ENCODE peak calls at places on chromosomes 11 and 22, in seven cellular contexts. S, Q, D, A, U, L and C are unnamed samples.

GRCh38 chr22:22357024-22357868 is 112.7 kb downstream of the VPREB1 start:
- DNase-seq in S (peak; percentile 71), U (peak; percentile 93), A (peak; percentile 23), Q (peak; percentile 43), L (peak; percentile 20), D (peak; percentile 53), C (no peak)

GRCh38 chr22:49901457-49901856 is 16.8 kb downstream of the ALG12 start:
- DNase-seq in D (no peak), L (no peak), S (no peak), U (no peak), Q (no peak), A (no peak), C (no peak)

GRCh38 chr11:43419460-43419859 is 60.7 kb downstream of the TTC17 start:
- DNase-seq in A (peak; percentile 14), U (peak; percentile 17), L (no peak), S (no peak), Q (peak; percentile 53), D (peak; percentile 7), C (no peak)

GRCh38 chr11:66862559-66863037 is 5.7 kb downstream of the LRFN4 start:
- DNase-seq in U (no peak), Q (no peak), L (no peak), D (no peak), A (no peak), S (peak; percentile 20), C (no peak)

GRCh38 chr11:68963779-68964178 is 17.0 kb downstream of the MRGPRD start:
- DNase-seq in S (no peak), U (peak; percentile 37), A (no peak), D (no peak), Q (peak; percentile 19), L (peak; percentile 8), C (no peak)

GRCh38 chr22:37634505-37635002 is 4.9 kb upstream of the SH3BP1 start:
- DNase-seq in U (no peak), S (no peak), L (no peak), A (no peak), Q (no peak), D (no peak), C (no peak)

GRCh38 chr11:72579816-72580647 is 94.2 kb downstream of the PDE2A start:
- DNase-seq in U (no peak), D (no peak), Q (no peak), L (no peak), S (no peak), A (no peak), C (no peak)

GRCh38 chr11:96219981-96220623 is 122.9 kb downstream of the MAML2 start:
- DNase-seq in U (no peak), S (peak; percentile 40), Q (peak; percentile 62), A (no peak), L (no peak), D (no peak), C (no peak)

GRCh38 chr22:32804823-32805585 is 3.5 kb downstream of the TIMP3 start:
- DNase-seq in U (no peak), D (no peak), A (peak; percentile 25), S (no peak), L (no peak), Q (no peak), C (no peak)

GRCh38 chr22:31278643-31279326 is 13.5 kb downstream of the PIK3IP1 start:
- DNase-seq in A (no peak), U (no peak), L (no peak), S (no peak), D (no peak), Q (no peak), C (no peak)

GRCh38 chr11:86069408-86070086 is 663 bp upstream of the PICALM start:
- DNase-seq in A (peak; percentile 99), Q (peak; percentile 97), D (no peak), S (peak; percentile 59), U (peak; percentile 52), L (peak; percentile 23), C (no peak)

GRCh38 chr11:959608-960007 is 33.9 kb downstream of the AP2A2 start:
- DNase-seq in U (no peak), S (no peak), Q (no peak), L (no peak), D (no peak), A (no peak), C (no peak)

GRCh38 chr11:17752144-17752543 is 17.6 kb downstream of the KCNC1 start:
- DNase-seq in Q (no peak), U (no peak), S (peak; percentile 11), D (no peak), A (no peak), L (no peak), C (no peak)

GRCh38 chr11:68025047-68025446 is 5.4 kb upstream of the NDUFS8 start:
- DNase-seq in A (no peak), L (no peak), D (no peak), U (no peak), S (no peak), Q (no peak), C (no peak)

GRCh38 chr11:419248-420005 is 4.6 kb upstream of the SIGIRR start:
- DNase-seq in L (no peak), D (no peak), S (peak; percentile 22), A (no peak), Q (no peak), U (no peak), C (no peak)

GRCh38 chr22:32680895-32681294 is 120.6 kb upstream of the TIMP3 start:
- DNase-seq in D (no peak), Q (no peak), U (no peak), S (no peak), L (no peak), A (no peak), C (no peak)

GRCh38 chr11:43399983-43400630 is 41.4 kb downstream of the TTC17 start:
- DNase-seq in Q (peak; percentile 55), L (no peak), A (peak; percentile 7), S (no peak), D (no peak), U (no peak), C (no peak)

GRCh38 chr11:70468256-70469230 is 70.2 kb downstream of the CTTN start:
- DNase-seq in A (no peak), U (no peak), L (no peak), S (no peak), D (no peak), Q (no peak), C (peak; percentile 76)

GRCh38 chr22:31083923-31084810 is 3.0 kb downstream of the SMTN start:
- DNase-seq in D (no peak), A (no peak), S (peak; percentile 31), L (no peak), Q (no peak), U (no peak), C (no peak)

GRCh38 chr22:17974087-17974486 is 50.3 kb downstream of the MICAL3 start:
- DNase-seq in A (no peak), Q (no peak), U (no peak), S (no peak), D (no peak), L (no peak), C (no peak)

GRCh38 chr11:122691751-122692150 is 36.2 kb downstream of the UBASH3B start:
- DNase-seq in A (no peak), S (no peak), L (no peak), U (no peak), Q (no peak), D (no peak), C (no peak)

GRCh38 chr11:71489311-71490043 is 36.5 kb downstream of the NADSYN1 start:
- DNase-seq in D (no peak), U (peak; percentile 87), L (no peak), S (no peak), Q (peak; percentile 82), A (peak; percentile 31), C (peak; percentile 80)

GRCh38 chr22:39662677-39663034 is 92.1 kb downstream of the CACNA1I start:
- DNase-seq in D (no peak), S (no peak), Q (no peak), U (no peak), L (no peak), A (no peak), C (no peak)

GRCh38 chr22:46561435-46561905 is 24.1 kb upstream of the CELSR1 start:
- DNase-seq in Q (peak; percentile 23), L (no peak), A (peak; percentile 14), D (peak; percentile 87), U (peak; percentile 85), S (no peak), C (no peak)

GRCh38 chr11:74877132-74877531 is 71.8 kb downstream of the XRRA1 start:
- DNase-seq in U (no peak), Q (peak; percentile 12), S (no peak), L (no peak), A (no peak), D (no peak), C (no peak)
- TF ChIP-seq CTCF in U (no peak), Q (peak; percentile 33), S (no peak), L (peak; percentile 20), A (peak; percentile 45), D (peak; percentile 28), C (peak; percentile 53)

GRCh38 chr11:91800208-91800914 is 424.3 kb upstream of the FAT3 start:
- DNase-seq in L (no peak), D (no peak), Q (no peak), A (no peak), U (no peak), S (peak; percentile 31), C (no peak)

GRCh38 chr11:91802475-91802874 is 422.1 kb upstream of the FAT3 start:
- DNase-seq in L (no peak), D (no peak), S (no peak), A (no peak), Q (no peak), U (no peak), C (no peak)

GRCh38 chr11:91804057-91804456 is 420.6 kb upstream of the FAT3 start:
- DNase-seq in Q (no peak), L (no peak), D (no peak), U (no peak), A (peak; percentile 64), S (no peak), C (no peak)

GRCh38 chr11:91805293-91805692 is 419.3 kb upstream of the FAT3 start:
- DNase-seq in Q (no peak), A (peak; percentile 19), D (no peak), S (no peak), U (no peak), L (no peak), C (no peak)
- TF ChIP-seq CTCF in Q (no peak), A (no peak), D (no peak), S (no peak), U (no peak), L (no peak), C (no peak)

GRCh38 chr11:2885017-2885675 is 429 bp downstream of the CDKN1C start:
- DNase-seq in S (peak; percentile 61), L (peak; percentile 66), D (no peak), A (peak; percentile 47), U (peak; percentile 69), Q (peak; percentile 36), C (no peak)
- TF ChIP-seq CTCF in S (peak; percentile 33), L (peak; percentile 62), D (peak; percentile 60), A (peak; percentile 33), U (peak; percentile 34), Q (peak; percentile 50), C (peak; percentile 55)

DNA sequence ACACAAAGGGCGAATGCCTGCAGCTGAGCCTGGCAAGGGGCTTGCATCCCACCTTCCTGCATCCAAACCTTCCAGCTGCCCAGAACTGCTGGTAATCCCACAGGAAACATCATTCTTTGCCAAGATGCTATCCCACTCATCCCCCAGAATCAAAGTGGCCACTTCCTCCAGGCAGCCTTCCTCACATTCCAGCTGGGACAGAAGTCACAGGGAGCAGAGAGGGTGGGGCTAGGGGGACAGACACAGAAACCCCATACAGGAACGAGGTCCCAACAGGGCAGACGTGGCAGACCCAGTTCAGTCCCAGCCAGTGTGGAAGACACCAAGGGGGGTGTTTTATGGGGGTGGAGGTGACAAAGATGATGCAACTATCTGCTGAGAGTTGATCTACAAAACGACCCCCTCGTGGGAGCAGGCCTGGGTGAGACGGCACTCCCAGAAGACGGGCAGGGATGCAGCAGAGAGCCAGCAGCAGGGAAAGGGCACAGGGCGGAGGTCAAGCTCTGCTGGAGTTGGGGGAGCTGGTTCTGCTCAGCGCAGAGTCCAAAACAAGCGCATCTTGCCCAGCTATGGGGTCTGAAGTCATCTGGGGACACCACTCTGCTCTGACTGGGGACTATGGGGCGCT is 4.1 kb downstream of the GNB1L start:
- DNase-seq in A (no peak), S (no peak), Q (no peak), D (no peak), L (no peak), U (no peak), C (peak; percentile 68)
- TF ChIP-seq CTCF in A (no peak), S (no peak), Q (no peak), D (no peak), L (no peak), U (no peak), C (no peak)